ENCODE peak calls at places on chromosomes 5 and 9, in seven cellular contexts. L is PC-3; J is breast epithelium; S is heart right ventricle; Z is CD4-positive, alpha-beta T cell; D is endothelial cell of umbilical vein; M is sigmoid colon. E is an unnamed sample.

GRCh38 chr5:136089804-136090203 is 42.8 kb upstream of the SMAD5 start:
- DNase-seq in L (no peak), J (no peak), S (no peak), Z (no peak), D (no peak), M (peak; percentile 68), E (no peak)

GRCh38 chr5:27592231-27592630 is 553.8 kb upstream of the CDH9 start:
- DNase-seq in L (peak; percentile 63), J (no peak), S (no peak), Z (no peak), D (no peak), M (no peak), E (peak; percentile 2)

GRCh38 chr9:34437006-34437925 is 21.1 kb downstream of the FAM219A start:
- DNase-seq in L (peak; percentile 79), J (no peak), S (peak; percentile 57), Z (peak; percentile 52), D (peak; percentile 83), M (peak; percentile 70), E (peak; percentile 64)

GRCh38 chr9:15856591-15856990 is 303.7 kb downstream of the CCDC171 start:
- DNase-seq in L (peak; percentile 5), J (no peak), S (no peak), Z (no peak), D (no peak), M (no peak), E (no peak)

GRCh38 chr5:150783422-150783928 is 4.9 kb downstream of the SMIM3 start:
- DNase-seq in L (peak; percentile 97), J (peak; percentile 54), S (peak; percentile 87), Z (peak; percentile 80), D (peak; percentile 81), M (peak; percentile 89), E (peak; percentile 88)

GRCh38 chr5:1304059-1304458 is 9.2 kb upstream of the TERT start:
- DNase-seq in L (no peak), J (no peak), S (no peak), Z (no peak), D (no peak), M (no peak), E (no peak)

GRCh38 chr9:20356392-20357206 is 265.7 kb downstream of the MLLT3 start:
- DNase-seq in L (peak; percentile 75), J (peak; percentile 62), S (peak; percentile 79), Z (peak; percentile 52), D (peak; percentile 96), M (peak; percentile 81), E (peak; percentile 72)

GRCh38 chr5:40223884-40224402 is 455.8 kb upstream of the PTGER4 start:
- DNase-seq in L (peak; percentile 90), J (no peak), S (no peak), Z (no peak), D (peak; percentile 65), M (no peak), E (peak; percentile 16)

GRCh38 chr9:123290764-123291163 is 22.4 kb upstream of the STRBP start:
- DNase-seq in L (no peak), J (no peak), S (no peak), Z (no peak), D (no peak), M (no peak), E (no peak)

GRCh38 chr9:121958530-121958929 is 134.6 kb downstream of the TTLL11 start:
- DNase-seq in L (peak; percentile 73), J (no peak), S (no peak), Z (no peak), D (peak; percentile 29), M (no peak), E (no peak)

GRCh38 chr5:150658699-150659265 is 2.3 kb upstream of the MYOZ3 start:
- DNase-seq in L (no peak), J (no peak), S (peak; percentile 7), Z (no peak), D (peak; percentile 26), M (peak; percentile 56), E (no peak)

GRCh38 chr5:53339962-53340540 is 140.4 kb upstream of the FST start:
- DNase-seq in L (no peak), J (no peak), S (no peak), Z (no peak), D (no peak), M (no peak), E (no peak)

GRCh38 chr5:65722575-65723424 is 795 bp downstream of the NLN start:
- DNase-seq in L (peak; percentile 34), J (no peak), S (no peak), Z (no peak), D (peak; percentile 55), M (no peak), E (peak; percentile 79)

GRCh38 chr5:173323121-173323798 is 5.0 kb downstream of the STC2 start:
- DNase-seq in L (no peak), J (no peak), S (no peak), Z (no peak), D (no peak), M (peak; percentile 51), E (no peak)

GRCh38 chr5:131983244-131983771 is 28.1 kb downstream of the ACSL6 start:
- DNase-seq in L (no peak), J (no peak), S (no peak), Z (no peak), D (no peak), M (peak; percentile 49), E (no peak)

DNA sequence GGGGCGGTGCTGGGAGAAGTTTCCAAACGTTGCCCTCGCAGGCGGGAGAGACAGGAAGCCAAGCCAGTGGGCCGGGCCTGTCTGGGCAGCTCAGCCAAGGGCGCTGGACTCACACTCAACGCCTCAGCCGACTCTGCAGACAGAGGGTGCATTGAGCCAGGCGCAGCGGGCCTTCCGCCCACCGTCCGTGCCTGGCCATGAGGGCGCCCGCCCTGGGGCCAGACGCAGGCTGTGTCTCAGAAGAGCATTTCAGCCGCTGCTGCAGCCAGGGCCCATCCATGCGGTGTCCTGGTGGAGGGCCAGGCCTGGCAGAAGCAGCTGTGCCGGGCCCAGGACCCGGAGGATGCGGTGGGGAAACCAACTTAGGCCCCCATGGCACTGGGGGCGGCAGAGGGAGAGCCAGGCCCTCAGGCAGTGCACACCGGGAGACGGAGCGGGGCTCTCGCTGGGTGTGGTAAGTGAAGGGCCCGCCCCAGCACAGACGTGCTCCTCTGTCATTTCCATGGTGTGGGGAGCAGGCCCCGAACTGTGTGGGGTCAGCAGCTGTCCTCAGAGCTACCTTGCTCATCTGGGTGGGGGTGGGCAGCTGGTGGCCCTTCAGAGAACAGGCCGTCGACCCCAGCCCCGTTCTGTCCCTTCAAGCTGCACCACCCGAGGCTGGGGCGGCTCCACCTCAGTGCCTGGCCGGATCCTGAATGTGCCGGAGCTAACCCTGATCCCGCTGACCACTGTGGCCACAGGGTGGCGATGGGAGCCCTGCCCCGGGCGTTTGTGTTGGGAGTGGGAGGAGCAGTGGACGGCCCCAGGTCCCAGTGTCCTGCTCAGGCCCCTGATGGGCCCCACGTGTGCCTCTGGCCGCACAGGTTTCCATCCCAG is 18.0 kb downstream of the DNLZ start:
- DNase-seq in L (peak; percentile 57), J (no peak), S (peak; percentile 66), Z (no peak), D (peak; percentile 35), M (peak; percentile 84), E (no peak)
- TF ChIP-seq CTCF in L (peak; percentile 51), J (peak; percentile 31), S (no peak), Z (no peak), D (peak; percentile 71), M (no peak), E (no peak)

GRCh38 chr5:73525606-73526005 is 27.4 kb downstream of the BTF3 start:
- DNase-seq in L (no peak), J (no peak), S (no peak), Z (no peak), D (no peak), M (no peak), E (no peak)
- H3K27ac ChIP-seq in L (no peak overlapping the region), J (no peak overlapping the region), S (no peak overlapping the region), Z (no peak overlapping the region), D (no peak overlapping the region), M (no peak overlapping the region), E (no peak overlapping the region)

DNA sequence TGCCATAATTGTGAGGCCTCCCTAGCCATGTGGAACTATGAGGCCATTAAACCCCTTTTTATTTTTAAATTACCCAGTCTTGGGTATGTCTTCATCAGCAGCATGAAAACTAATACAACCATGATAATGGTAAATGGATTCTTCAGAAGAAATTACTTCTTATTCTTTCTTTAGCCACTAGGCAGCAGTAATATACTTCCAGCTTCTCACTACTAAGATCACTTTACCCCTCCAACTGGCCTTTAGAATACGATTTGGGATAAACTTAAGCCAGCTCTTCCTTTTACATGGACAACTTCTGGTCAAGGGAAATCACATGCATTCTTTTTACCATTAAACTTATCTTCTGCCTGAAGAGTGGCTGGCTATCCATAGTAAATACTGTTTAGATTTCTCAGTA is 355.4 kb downstream of the MAN2A1 start:
- DNase-seq in L (peak; percentile 32), J (no peak), S (no peak), Z (no peak), D (no peak), M (no peak), E (no peak)
- TF ChIP-seq CTCF in L (peak; percentile 52), J (no peak), S (no peak), Z (no peak), D (no peak), M (no peak), E (no peak)

GRCh38 chr5:126801174-126801991 is 24.4 kb downstream of the LMNB1 start:
- DNase-seq in L (peak; percentile 31), J (no peak), S (no peak), Z (no peak), D (no peak), M (no peak), E (no peak)

GRCh38 chr5:126799780-126800179 is 22.8 kb downstream of the LMNB1 start:
- DNase-seq in L (no peak), J (no peak), S (no peak), Z (no peak), D (no peak), M (no peak), E (no peak)

GRCh38 chr5:126805108-126805507 is 28.2 kb downstream of the LMNB1 start:
- DNase-seq in L (no peak), J (no peak), S (no peak), Z (no peak), D (no peak), M (no peak), E (no peak)

GRCh38 chr5:126801992-126802294 is 25.0 kb downstream of the LMNB1 start:
- DNase-seq in L (peak; percentile 40), J (no peak), S (no peak), Z (no peak), D (peak; percentile 46), M (no peak), E (no peak)
- H3K27ac ChIP-seq in L (no peak overlapping the region), J (no peak overlapping the region), S (no peak overlapping the region), Z (no peak overlapping the region), D (no peak overlapping the region), M (no peak overlapping the region), E (no peak overlapping the region)